ENCODE peak calls at places on chromosomes 16 and 17, in four cellular contexts. V, P, C and G are unnamed samples.

GRCh38 chr16:52446076-52446475 is 100.9 kb downstream of the TOX3 start:
- DNase-seq in C (no peak), P (no peak), V (no peak), G (no peak)

GRCh38 chr17:18124346-18125126 is 16.0 kb downstream of the MYO15A start:
- DNase-seq in C (peak; percentile 32), P (no peak), V (no peak), G (no peak)

GRCh38 chr17:66400698-66401097 is 98.3 kb downstream of the PRKCA start:
- DNase-seq in C (no peak), V (no peak), P (no peak), G (no peak)

GRCh38 chr17:29085223-29085622 is 42.3 kb downstream of the PIPOX start:
- DNase-seq in C (no peak), P (no peak), V (no peak), G (no peak)

GRCh38 chr16:48659940-48660339 is 50.0 kb upstream of the N4BP1 start:
- DNase-seq in V (no peak), P (no peak), C (no peak), G (no peak)

GRCh38 chr17:79905832-79906231 is 66.6 kb upstream of the CBX4 start:
- DNase-seq in P (no peak), C (peak; percentile 59), V (no peak), G (peak; percentile 41)

GRCh38 chr17:34291721-34292348 is 6.3 kb downstream of the CCL11 start:
- DNase-seq in C (no peak), P (no peak), V (no peak), G (no peak)

GRCh38 chr17:1873418-1873817 is 43.6 kb downstream of the RPA1 start:
- DNase-seq in P (no peak), V (no peak), C (no peak), G (no peak)

GRCh38 chr17:31509805-31510177 is 118.3 kb downstream of the RAB11FIP4 start:
- DNase-seq in P (no peak), V (no peak), C (no peak), G (peak; percentile 49)

GRCh38 chr17:8556074-8556473 is 74.5 kb downstream of the MYH10 start:
- DNase-seq in C (no peak), P (no peak), V (no peak), G (no peak)

GRCh38 chr16:17350212-17350611 is 120.5 kb downstream of the XYLT1 start:
- DNase-seq in V (no peak), P (no peak), C (no peak), G (no peak)

GRCh38 chr17:37490022-37490587 is 414 bp downstream of the DUSP14 start:
- DNase-seq in V (peak; percentile 83), C (no peak), P (no peak), G (peak; percentile 88)

GRCh38 chr16:2200313-2200712 is 3.9 kb upstream of the CASKIN1 start:
- DNase-seq in P (no peak), C (no peak), V (no peak), G (no peak)

GRCh38 chr17:48051706-48052486 is 3.7 kb downstream of the NFE2L1 start:
- DNase-seq in C (no peak), P (no peak), V (no peak), G (no peak)

GRCh38 chr17:80105762-80106161 is 4.4 kb downstream of the GAA start:
- DNase-seq in C (peak; percentile 61), P (no peak), V (no peak), G (peak; percentile 56)

GRCh38 chr16:67562918-67563707 is 787 bp downstream of the CTCF start:
- DNase-seq in V (peak; percentile 76), P (no peak), C (peak; percentile 67), G (peak; percentile 76)

GRCh38 chr16:55294129-55294528 is 29.9 kb upstream of the IRX6 start:
- DNase-seq in V (no peak), P (no peak), C (peak; percentile 34), G (no peak)

GRCh38 chr17:50708050-50709000 is 611 bp upstream of the ANKRD40 start:
- DNase-seq in V (no peak), C (no peak), P (peak; percentile 17), G (no peak)

GRCh38 chr17:20823890-20824289 is 218.9 kb downstream of the USP22 start:
- DNase-seq in V (no peak), P (no peak), C (no peak), G (no peak)

GRCh38 chr17:43085489-43085888 is 39.7 kb downstream of the BRCA1 start:
- DNase-seq in V (no peak), C (no peak), P (no peak), G (no peak)
- H3K9ac ChIP-seq in V (no peak overlapping the region), C (no peak overlapping the region), P (no peak overlapping the region), G (no peak overlapping the region)

DNA sequence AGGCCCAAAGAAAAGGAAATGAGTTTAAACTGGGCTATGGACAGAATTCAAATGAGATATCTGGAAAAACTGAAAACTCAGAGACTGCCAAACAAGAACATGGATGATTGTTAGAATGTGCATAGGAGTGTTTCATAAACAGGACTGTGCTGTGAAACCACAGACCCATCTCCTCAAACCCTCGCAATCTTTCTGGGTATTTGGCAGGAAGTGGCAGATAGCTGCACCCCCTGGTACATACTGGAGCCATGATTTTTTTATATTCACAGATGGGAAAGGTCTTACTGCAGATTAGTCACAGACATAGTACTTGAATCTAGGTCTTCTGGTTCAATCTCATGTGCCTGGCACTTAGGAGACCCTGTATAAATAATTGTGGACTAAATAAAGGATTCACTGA is 145.0 kb downstream of the CCDC182 start:
- DNase-seq in P (no peak), V (no peak), C (no peak), G (no peak)
- TF ChIP-seq NRF1 in P (no peak), V (no peak), C (no peak), G (no peak)

DNA sequence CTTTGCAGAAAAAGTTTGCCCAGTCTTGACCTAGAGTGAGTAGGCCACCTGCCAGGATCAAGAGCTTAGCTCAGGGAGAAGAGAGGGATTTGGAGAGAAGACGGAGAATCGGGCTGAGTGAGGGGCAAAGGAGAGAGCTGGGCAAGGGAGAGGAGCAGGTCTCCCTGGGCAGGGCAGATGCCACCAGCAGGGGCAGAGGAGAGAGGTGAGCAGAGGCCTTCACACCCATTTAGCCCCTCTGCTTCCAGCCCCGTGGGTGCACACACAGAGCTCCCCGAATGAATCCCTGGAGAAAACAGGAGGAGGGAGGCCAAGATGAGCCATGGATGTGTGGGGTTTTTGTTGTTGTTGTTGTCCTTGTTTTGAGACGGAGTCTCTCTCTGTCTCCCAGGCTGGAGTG is 29.2 kb downstream of the TBX4 start:
- DNase-seq in C (no peak), V (peak; percentile 44), P (no peak), G (no peak)
- H3K9ac ChIP-seq in C (no peak overlapping the region), V (no peak overlapping the region), P (no peak overlapping the region), G (no peak overlapping the region)

GRCh38 chr17:19724501-19725420 is 8.4 kb upstream of the SLC47A2 start:
- DNase-seq in V (no peak), P (no peak), C (no peak), G (no peak)
- TF ChIP-seq NRF1 in V (no peak), P (no peak), C (no peak), G (no peak)

GRCh38 chr16:85311741-85312140 is 199.5 kb upstream of the CIBAR2 start:
- DNase-seq in V (no peak), P (no peak), C (no peak), G (no peak)

GRCh38 chr16:85313541-85314208 is 201.4 kb upstream of the CIBAR2 start:
- DNase-seq in P (no peak), V (no peak), C (no peak), G (peak; percentile 61)

GRCh38 chr16:85312174-85312573 is 199.9 kb upstream of the CIBAR2 start:
- DNase-seq in C (no peak), V (no peak), P (no peak), G (no peak)

GRCh38 chr16:85314633-85315032 is 202.4 kb upstream of the CIBAR2 start:
- DNase-seq in C (no peak), V (no peak), P (no peak), G (no peak)

GRCh38 chr16:85312642-85313540 is 200.6 kb upstream of the CIBAR2 start:
- DNase-seq in P (no peak), C (no peak), V (peak; percentile 60), G (no peak)
- H3K9ac ChIP-seq in P (no peak overlapping the region), C (peak overlapping the region; percentile 17), V (no peak overlapping the region), G (no peak overlapping the region)

DNA sequence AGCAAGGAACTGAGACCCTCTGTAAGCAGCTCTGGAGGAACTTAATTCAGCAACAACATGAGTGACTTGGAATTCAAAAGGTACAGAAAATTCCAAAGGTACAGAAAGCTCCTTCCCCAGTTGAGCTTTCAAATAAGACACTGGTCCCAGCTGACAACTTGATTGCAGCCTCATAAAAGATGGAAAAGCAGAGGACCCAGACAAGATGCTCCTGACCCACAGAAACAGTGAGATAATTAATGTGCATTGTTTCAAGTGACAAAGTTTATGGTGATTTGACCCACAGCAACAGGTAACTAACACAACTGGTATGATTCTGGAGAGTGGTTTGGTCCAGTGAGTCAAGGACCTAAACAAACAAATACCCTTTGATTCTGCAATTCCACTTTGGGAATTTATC is 15.2 kb upstream of the TMEM114 start:
- DNase-seq in P (no peak), V (no peak), C (no peak), G (no peak)
- TF ChIP-seq NRF1 in P (no peak), V (no peak), C (no peak), G (no peak)

GRCh38 chr17:353213-353837 is 718 bp upstream of the RPH3AL start:
- DNase-seq in C (no peak), V (no peak), P (no peak), G (no peak)
- H3K9ac ChIP-seq in C (no peak overlapping the region), V (no peak overlapping the region), P (no peak overlapping the region), G (no peak overlapping the region)

GRCh38 chr17:13421581-13421980 is 180.1 kb downstream of the HS3ST3A1 start:
- DNase-seq in P (no peak), C (no peak), V (no peak), G (no peak)
- TF ChIP-seq NRF1 in P (no peak), C (no peak), V (no peak), G (no peak)